ENCODE peak calls at places on chromosomes 6 and 20, in six cellular contexts. Y is endothelial cell; X is fibroblast of pulmonary artery; Q is adipocyte; R is Calu3; U is stimulated activated CD4-positive, alpha-beta T cell treated with anti-CD3 and anti-CD28 coated beads, Interleukin-15, amount 100 ng/mL, for 1 hour. Z is an unnamed sample.

GRCh38 chr6:165658395-165659058 is 4.5 kb downstream of the PDE10A start:
- DNase-seq in X (no peak), R (no peak), Y (no peak), U (no peak), Q (no peak), Z (peak; percentile 76)

GRCh38 chr6:157688960-157689599 is 134.0 kb upstream of the SNX9 start:
- DNase-seq in X (peak; percentile 29), Y (peak; percentile 40), Q (no peak), U (no peak), R (peak; percentile 2), Z (peak; percentile 88)

GRCh38 chr6:36627801-36628246 is 33.7 kb downstream of the SRSF3 start:
- DNase-seq in Y (no peak), X (peak; percentile 95), R (no peak), U (no peak), Q (peak; percentile 90), Z (peak; percentile 85)

GRCh38 chr6:147906361-147906760 is 397.9 kb downstream of the SAMD5 start:
- DNase-seq in Y (no peak), R (no peak), X (no peak), Q (peak; percentile 65), U (no peak), Z (peak; percentile 5)

GRCh38 chr20:16535281-16535680 is 38.0 kb downstream of the KIF16B start:
- DNase-seq in U (no peak), Y (no peak), Q (no peak), X (no peak), R (no peak), Z (no peak)

GRCh38 chr6:161011509-161012480 is 20.2 kb downstream of the MAP3K4 start:
- DNase-seq in R (no peak), Q (no peak), X (peak; percentile 71), U (no peak), Y (no peak), Z (peak; percentile 26)

GRCh38 chr6:21426841-21427490 is 166.6 kb upstream of the SOX4 start:
- DNase-seq in R (no peak), Q (peak; percentile 55), U (no peak), Y (no peak), X (peak; percentile 45), Z (peak; percentile 75)

GRCh38 chr6:11231564-11232176 is 798 bp downstream of the NEDD9 start:
- DNase-seq in Q (peak; percentile 84), U (no peak), Y (no peak), X (peak; percentile 60), R (no peak), Z (peak; percentile 77)

GRCh38 chr6:135481786-135482369 is 15.7 kb downstream of the AHI1 start:
- DNase-seq in Q (peak; percentile 51), X (peak; percentile 20), Y (no peak), R (no peak), U (no peak), Z (no peak)

GRCh38 chr20:3727333-3728035 is 5.0 kb upstream of the HSPA12B start:
- DNase-seq in Q (peak; percentile 61), X (peak; percentile 41), U (no peak), Y (no peak), R (no peak), Z (peak; percentile 89)

GRCh38 chr6:89495961-89496535 is 63.1 kb downstream of the ANKRD6 start:
- DNase-seq in U (no peak), Y (peak; percentile 34), R (no peak), X (no peak), Q (no peak), Z (no peak)

GRCh38 chr20:48951646-48952045 is 30.1 kb downstream of the ARFGEF2 start:
- DNase-seq in X (no peak), U (no peak), R (no peak), Q (no peak), Y (no peak), Z (no peak)

GRCh38 chr20:56871691-56872090 is 242.6 kb downstream of the TFAP2C start:
- DNase-seq in U (no peak), Y (no peak), X (no peak), R (no peak), Q (no peak), Z (no peak)